ENCODE peak calls at places on chromosomes 16 and 17, in seven cellular contexts. One of them, this sample, is unnamed.

GRCh38 chr16:86398201-86398600 is 112.1 kb upstream of the FOXF1 start:
- DNase-seq in dorsolateral prefrontal cortex: no peak
- DNase-seq in ovary: no peak
- DNase-seq in neuronal stem cell: no peak
- DNase-seq in CD8-positive, alpha-beta T cell: no peak
- DNase-seq in thoracic aorta: no peak
- DNase-seq in CD4-positive, CD25-positive, alpha-beta regulatory T cell: no peak
- DNase-seq in this sample: no peak

GRCh38 chr17:80471922-80472321 is 4.5 kb downstream of the NPTX1 start:
- DNase-seq in dorsolateral prefrontal cortex: no peak
- DNase-seq in ovary: no peak
- DNase-seq in neuronal stem cell: no peak
- DNase-seq in CD8-positive, alpha-beta T cell: no peak
- DNase-seq in thoracic aorta: no peak
- DNase-seq in CD4-positive, CD25-positive, alpha-beta regulatory T cell: no peak
- DNase-seq in this sample: no peak

GRCh38 chr17:45228985-45229517 is 7.4 kb downstream of the FMNL1 start:
- DNase-seq in dorsolateral prefrontal cortex: peak; percentile 61
- DNase-seq in ovary: peak; percentile 61
- DNase-seq in neuronal stem cell: no peak
- DNase-seq in CD8-positive, alpha-beta T cell: peak; percentile 60
- DNase-seq in thoracic aorta: peak; percentile 20
- DNase-seq in CD4-positive, CD25-positive, alpha-beta regulatory T cell: peak; percentile 77
- DNase-seq in this sample: peak; percentile 87

GRCh38 chr17:21210411-21211076 is 3.4 kb downstream of the TMEM11 start:
- DNase-seq in dorsolateral prefrontal cortex: no peak
- DNase-seq in ovary: no peak
- DNase-seq in neuronal stem cell: no peak
- DNase-seq in CD8-positive, alpha-beta T cell: no peak
- DNase-seq in thoracic aorta: no peak
- DNase-seq in CD4-positive, CD25-positive, alpha-beta regulatory T cell: no peak
- DNase-seq in this sample: no peak

GRCh38 chr17:4914009-4914408 is 11.1 kb upstream of the CHRNE start:
- DNase-seq in dorsolateral prefrontal cortex: no peak
- DNase-seq in ovary: no peak
- DNase-seq in neuronal stem cell: no peak
- DNase-seq in CD8-positive, alpha-beta T cell: no peak
- DNase-seq in thoracic aorta: no peak
- DNase-seq in CD4-positive, CD25-positive, alpha-beta regulatory T cell: no peak
- DNase-seq in this sample: no peak

GRCh38 chr17:2967515-2967914 is 95.9 kb downstream of the OR1D5 start:
- DNase-seq in dorsolateral prefrontal cortex: no peak
- DNase-seq in ovary: no peak
- DNase-seq in neuronal stem cell: no peak
- DNase-seq in CD8-positive, alpha-beta T cell: no peak
- DNase-seq in thoracic aorta: no peak
- DNase-seq in CD4-positive, CD25-positive, alpha-beta regulatory T cell: no peak
- DNase-seq in this sample: no peak

GRCh38 chr17:80408872-80409271 is 6.1 kb upstream of the ENDOV start:
- DNase-seq in dorsolateral prefrontal cortex: no peak
- DNase-seq in ovary: no peak
- DNase-seq in neuronal stem cell: no peak
- DNase-seq in CD8-positive, alpha-beta T cell: no peak
- DNase-seq in thoracic aorta: no peak
- DNase-seq in CD4-positive, CD25-positive, alpha-beta regulatory T cell: no peak
- DNase-seq in this sample: no peak

GRCh38 chr16:19110537-19111391 is 3.0 kb upstream of the ITPRIPL2 start:
- DNase-seq in dorsolateral prefrontal cortex: no peak
- DNase-seq in ovary: no peak
- DNase-seq in neuronal stem cell: no peak
- DNase-seq in CD8-positive, alpha-beta T cell: no peak
- DNase-seq in thoracic aorta: no peak
- DNase-seq in CD4-positive, CD25-positive, alpha-beta regulatory T cell: no peak
- DNase-seq in this sample: no peak

GRCh38 chr16:73323880-73324279 is 276.0 kb upstream of the ZFHX3 start:
- DNase-seq in dorsolateral prefrontal cortex: no peak
- DNase-seq in ovary: no peak
- DNase-seq in neuronal stem cell: no peak
- DNase-seq in CD8-positive, alpha-beta T cell: no peak
- DNase-seq in thoracic aorta: no peak
- DNase-seq in CD4-positive, CD25-positive, alpha-beta regulatory T cell: no peak
- DNase-seq in this sample: no peak

GRCh38 chr17:880074-880870 is 98.1 kb downstream of the MRM3 start:
- DNase-seq in dorsolateral prefrontal cortex: no peak
- DNase-seq in ovary: no peak
- DNase-seq in neuronal stem cell: no peak
- DNase-seq in CD8-positive, alpha-beta T cell: no peak
- DNase-seq in thoracic aorta: no peak
- DNase-seq in CD4-positive, CD25-positive, alpha-beta regulatory T cell: no peak
- DNase-seq in this sample: peak; percentile 51

GRCh38 chr16:87132361-87133014 is 184.7 kb downstream of the C16orf95 start:
- DNase-seq in dorsolateral prefrontal cortex: peak; percentile 46
- DNase-seq in ovary: no peak
- DNase-seq in neuronal stem cell: peak; percentile 57
- DNase-seq in CD8-positive, alpha-beta T cell: no peak
- DNase-seq in thoracic aorta: no peak
- DNase-seq in CD4-positive, CD25-positive, alpha-beta regulatory T cell: no peak
- DNase-seq in this sample: no peak

DNA sequence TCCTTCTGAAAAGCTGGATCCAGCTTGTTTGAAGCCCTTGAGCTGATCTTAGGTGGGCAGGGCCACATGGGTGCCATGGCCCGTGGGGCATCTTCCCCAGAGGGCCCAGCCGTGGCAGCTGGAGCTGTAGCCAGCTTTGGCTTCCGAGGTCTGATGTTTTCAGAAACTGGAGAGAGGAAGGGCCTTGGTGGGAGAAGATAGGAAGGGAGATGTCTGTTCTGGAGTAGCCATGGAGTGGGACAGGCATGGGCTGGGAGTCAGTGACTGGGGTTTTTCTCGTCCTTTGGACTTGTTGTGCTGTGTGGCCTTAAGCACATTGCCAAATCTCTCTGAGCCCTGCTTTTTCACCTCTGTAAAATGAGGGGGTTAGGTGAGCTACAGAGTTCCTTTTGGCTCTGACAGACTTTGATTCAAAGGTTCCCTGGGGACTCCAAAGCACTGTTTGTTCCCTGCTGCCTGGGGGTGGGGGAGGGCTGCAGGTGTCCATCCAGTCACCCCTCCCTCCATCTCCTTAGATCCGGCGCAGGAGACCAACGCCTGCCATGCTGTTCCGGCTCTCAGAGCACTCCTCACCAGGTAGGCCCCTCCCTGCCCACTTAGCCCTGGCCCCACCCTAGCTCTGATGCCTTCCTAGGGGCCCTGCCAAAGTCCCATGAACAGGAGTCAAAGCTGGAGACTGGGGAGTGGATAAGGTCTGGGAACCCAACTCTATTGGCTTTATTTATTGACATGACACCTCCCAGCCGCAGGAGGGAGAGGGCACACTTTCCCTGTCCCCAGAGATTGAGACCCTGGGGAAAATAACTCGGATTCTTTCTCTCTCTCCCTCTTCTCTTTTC is 2.1 kb downstream of the PPP1R1B start:
- DNase-seq in dorsolateral prefrontal cortex: no peak
- DNase-seq in ovary: no peak
- DNase-seq in neuronal stem cell: no peak
- DNase-seq in CD8-positive, alpha-beta T cell: no peak
- DNase-seq in thoracic aorta: no peak
- DNase-seq in CD4-positive, CD25-positive, alpha-beta regulatory T cell: no peak
- DNase-seq in this sample: no peak
- H3K27me3 ChIP-seq in dorsolateral prefrontal cortex: peaks cover 8% of the 10 kb centered on the region
- H3K27me3 ChIP-seq in ovary: no peaks in the 10 kb centered on the region
- H3K27me3 ChIP-seq in neuronal stem cell: peaks cover 41% of the 10 kb centered on the region
- H3K27me3 ChIP-seq in CD8-positive, alpha-beta T cell: peaks cover 13% of the 10 kb centered on the region
- H3K27me3 ChIP-seq in thoracic aorta: no peaks in the 10 kb centered on the region
- H3K27me3 ChIP-seq in CD4-positive, CD25-positive, alpha-beta regulatory T cell: peaks cover 11% of the 10 kb centered on the region
- H3K27me3 ChIP-seq in this sample: peaks cover 22% of the 10 kb centered on the region

GRCh38 chr16:77277141-77277540 is 77.9 kb downstream of the SYCE1L start:
- DNase-seq in dorsolateral prefrontal cortex: no peak
- DNase-seq in ovary: no peak
- DNase-seq in neuronal stem cell: no peak
- DNase-seq in CD8-positive, alpha-beta T cell: no peak
- DNase-seq in thoracic aorta: no peak
- DNase-seq in CD4-positive, CD25-positive, alpha-beta regulatory T cell: no peak
- DNase-seq in this sample: no peak
- H3K4me3 ChIP-seq in dorsolateral prefrontal cortex: no peak overlapping the region
- H3K4me3 ChIP-seq in ovary: no peak overlapping the region
- H3K4me3 ChIP-seq in neuronal stem cell: no peak overlapping the region
- H3K4me3 ChIP-seq in CD8-positive, alpha-beta T cell: no peak overlapping the region
- H3K4me3 ChIP-seq in thoracic aorta: no peak overlapping the region
- H3K4me3 ChIP-seq in CD4-positive, CD25-positive, alpha-beta regulatory T cell: no peak overlapping the region
- H3K4me3 ChIP-seq in this sample: no peak overlapping the region

GRCh38 chr17:76946772-76947135 is 78.5 kb downstream of the MGAT5B start:
- DNase-seq in dorsolateral prefrontal cortex: no peak
- DNase-seq in ovary: no peak
- DNase-seq in neuronal stem cell: no peak
- DNase-seq in CD8-positive, alpha-beta T cell: no peak
- DNase-seq in thoracic aorta: no peak
- DNase-seq in CD4-positive, CD25-positive, alpha-beta regulatory T cell: no peak
- DNase-seq in this sample: no peak

GRCh38 chr17:76946111-76946771 is 78.0 kb downstream of the MGAT5B start:
- DNase-seq in dorsolateral prefrontal cortex: no peak
- DNase-seq in ovary: no peak
- DNase-seq in neuronal stem cell: no peak
- DNase-seq in CD8-positive, alpha-beta T cell: no peak
- DNase-seq in thoracic aorta: no peak
- DNase-seq in CD4-positive, CD25-positive, alpha-beta regulatory T cell: no peak
- DNase-seq in this sample: no peak

GRCh38 chr17:76947771-76948170 is 79.6 kb downstream of the MGAT5B start:
- DNase-seq in dorsolateral prefrontal cortex: no peak
- DNase-seq in ovary: no peak
- DNase-seq in neuronal stem cell: no peak
- DNase-seq in CD8-positive, alpha-beta T cell: no peak
- DNase-seq in thoracic aorta: no peak
- DNase-seq in CD4-positive, CD25-positive, alpha-beta regulatory T cell: no peak
- DNase-seq in this sample: no peak

GRCh38 chr17:76948301-76948700 is 80.1 kb downstream of the MGAT5B start:
- DNase-seq in dorsolateral prefrontal cortex: no peak
- DNase-seq in ovary: no peak
- DNase-seq in neuronal stem cell: no peak
- DNase-seq in CD8-positive, alpha-beta T cell: no peak
- DNase-seq in thoracic aorta: no peak
- DNase-seq in CD4-positive, CD25-positive, alpha-beta regulatory T cell: no peak
- DNase-seq in this sample: no peak

GRCh38 chr17:76947309-76947708 is 79.1 kb downstream of the MGAT5B start:
- DNase-seq in dorsolateral prefrontal cortex: no peak
- DNase-seq in ovary: no peak
- DNase-seq in neuronal stem cell: no peak
- DNase-seq in CD8-positive, alpha-beta T cell: no peak
- DNase-seq in thoracic aorta: no peak
- DNase-seq in CD4-positive, CD25-positive, alpha-beta regulatory T cell: no peak
- DNase-seq in this sample: no peak
- H3K27ac ChIP-seq in dorsolateral prefrontal cortex: no peak overlapping the region
- H3K27ac ChIP-seq in ovary: no peak overlapping the region
- H3K27ac ChIP-seq in neuronal stem cell: no peak overlapping the region
- H3K27ac ChIP-seq in CD8-positive, alpha-beta T cell: no peak overlapping the region
- H3K27ac ChIP-seq in thoracic aorta: no peak overlapping the region
- H3K27ac ChIP-seq in CD4-positive, CD25-positive, alpha-beta regulatory T cell: no peak overlapping the region
- H3K27ac ChIP-seq in this sample: no peak overlapping the region

DNA sequence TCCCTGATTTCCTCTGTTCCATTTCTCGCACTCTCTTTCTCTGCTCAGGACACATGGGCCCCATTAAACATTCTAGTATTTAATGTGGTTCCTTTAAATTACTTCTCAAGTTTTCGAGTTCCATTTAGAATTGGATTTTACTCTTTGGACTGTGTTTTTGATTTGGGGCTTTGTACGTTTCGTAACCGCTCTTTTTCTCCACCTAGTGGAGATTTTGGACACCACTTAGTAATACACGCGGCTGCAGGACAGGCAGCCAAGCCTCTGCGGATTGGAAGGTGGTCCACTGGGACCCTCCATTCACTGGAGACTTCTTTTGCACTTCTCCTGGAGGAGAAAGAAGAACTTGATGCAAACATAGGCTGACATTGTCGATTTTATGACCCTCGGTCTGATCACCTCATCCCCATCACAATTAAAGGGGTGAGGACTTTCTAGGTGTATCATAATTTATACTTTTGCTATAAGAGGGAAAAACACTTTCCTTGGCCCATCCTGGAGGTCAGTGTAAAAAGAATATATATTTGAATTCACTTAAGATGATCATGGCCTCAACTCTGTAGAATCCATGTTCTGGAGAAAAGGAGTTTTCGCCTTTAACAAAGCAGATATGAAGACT is 85.8 kb downstream of the NOG start:
- DNase-seq in dorsolateral prefrontal cortex: no peak
- DNase-seq in ovary: no peak
- DNase-seq in neuronal stem cell: peak; percentile 46
- DNase-seq in CD8-positive, alpha-beta T cell: no peak
- DNase-seq in thoracic aorta: no peak
- DNase-seq in CD4-positive, CD25-positive, alpha-beta regulatory T cell: no peak
- DNase-seq in this sample: no peak
- H3K27me3 ChIP-seq in dorsolateral prefrontal cortex: peaks cover 12% of the 10 kb centered on the region
- H3K27me3 ChIP-seq in ovary: no peaks in the 10 kb centered on the region
- H3K27me3 ChIP-seq in neuronal stem cell: peaks cover 15% of the 10 kb centered on the region
- H3K27me3 ChIP-seq in CD8-positive, alpha-beta T cell: no peaks in the 10 kb centered on the region
- H3K27me3 ChIP-seq in thoracic aorta: no peaks in the 10 kb centered on the region
- H3K27me3 ChIP-seq in CD4-positive, CD25-positive, alpha-beta regulatory T cell: peaks cover 44% of the 10 kb centered on the region
- H3K27me3 ChIP-seq in this sample: peaks cover 16% of the 10 kb centered on the region

GRCh38 chr17:30091166-30091670 is 25.4 kb upstream of the NSRP1 start:
- DNase-seq in dorsolateral prefrontal cortex: no peak
- DNase-seq in ovary: no peak
- DNase-seq in neuronal stem cell: no peak
- DNase-seq in CD8-positive, alpha-beta T cell: no peak
- DNase-seq in thoracic aorta: no peak
- DNase-seq in CD4-positive, CD25-positive, alpha-beta regulatory T cell: no peak
- DNase-seq in this sample: no peak
- H3K4me3 ChIP-seq in dorsolateral prefrontal cortex: no peak overlapping the region
- H3K4me3 ChIP-seq in ovary: no peak overlapping the region
- H3K4me3 ChIP-seq in neuronal stem cell: no peak overlapping the region
- H3K4me3 ChIP-seq in CD8-positive, alpha-beta T cell: no peak overlapping the region
- H3K4me3 ChIP-seq in thoracic aorta: no peak overlapping the region
- H3K4me3 ChIP-seq in CD4-positive, CD25-positive, alpha-beta regulatory T cell: no peak overlapping the region
- H3K4me3 ChIP-seq in this sample: no peak overlapping the region

DNA sequence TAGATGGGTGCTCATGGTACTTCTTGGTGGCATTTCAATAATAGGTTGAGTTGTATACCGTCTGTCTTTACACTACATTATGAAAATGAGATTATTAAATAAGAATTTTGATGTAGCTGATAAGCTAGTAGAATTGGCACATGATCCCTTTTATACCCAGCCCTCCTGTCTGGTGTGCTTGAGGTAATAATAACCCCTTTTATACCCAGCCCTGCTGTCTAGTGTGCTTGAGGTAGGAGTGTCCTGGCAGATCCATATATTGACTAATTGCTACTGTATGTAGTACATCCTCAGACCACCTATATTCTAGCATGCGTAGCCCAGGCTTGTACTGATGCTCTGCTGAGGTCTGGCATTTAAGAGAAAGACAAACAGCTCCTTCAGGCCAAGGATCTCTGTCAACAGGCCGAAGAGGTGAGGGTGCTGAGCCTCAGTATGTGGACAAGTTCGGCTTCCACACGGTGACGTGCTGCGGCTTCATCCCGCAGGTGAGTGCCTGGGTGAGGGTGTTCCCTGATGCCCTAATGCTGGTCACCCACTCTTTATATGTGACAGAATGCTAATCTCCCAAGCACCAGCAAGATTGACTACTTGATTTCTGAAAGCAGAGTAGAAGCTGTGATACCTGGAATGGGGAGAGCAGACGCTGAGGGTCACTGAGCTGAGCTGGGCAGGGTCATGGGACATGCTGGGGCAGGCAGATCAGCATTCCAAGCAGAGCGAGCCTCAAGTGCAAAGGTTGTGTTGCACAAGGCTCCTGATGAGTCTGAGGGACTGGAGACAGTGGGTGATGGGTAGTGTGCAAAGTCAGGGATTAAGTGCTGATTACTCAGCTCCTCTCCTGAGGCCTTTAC is 5.7 kb downstream of the FN3K start:
- DNase-seq in dorsolateral prefrontal cortex: no peak
- DNase-seq in ovary: no peak
- DNase-seq in neuronal stem cell: no peak
- DNase-seq in CD8-positive, alpha-beta T cell: no peak
- DNase-seq in thoracic aorta: no peak
- DNase-seq in CD4-positive, CD25-positive, alpha-beta regulatory T cell: no peak
- DNase-seq in this sample: no peak
- H3K27ac ChIP-seq in dorsolateral prefrontal cortex: no peak overlapping the region
- H3K27ac ChIP-seq in ovary: no peak overlapping the region
- H3K27ac ChIP-seq in neuronal stem cell: no peak overlapping the region
- H3K27ac ChIP-seq in CD8-positive, alpha-beta T cell: no peak overlapping the region
- H3K27ac ChIP-seq in thoracic aorta: no peak overlapping the region
- H3K27ac ChIP-seq in CD4-positive, CD25-positive, alpha-beta regulatory T cell: no peak overlapping the region
- H3K27ac ChIP-seq in this sample: no peak overlapping the region